ENCODE peak calls at places on chromosomes 1 and 21, in four cellular contexts. One of them, this sample, is unnamed. For H3K4me1, the result is how much of the 10 kb centered on the place peaks cover.

GRCh38 chr21:45406801-45407628 is 2.0 kb downstream of the COL18A1 start:
- DNase-seq in psoas muscle: peak
- DNase-seq in CD8-positive, alpha-beta T cell: no peak
- DNase-seq in neural progenitor cell: peak
- DNase-seq in this sample: no peak

GRCh38 chr1:219271914-219272545 is 98.4 kb downstream of the LYPLAL1 start:
- DNase-seq in CD8-positive, alpha-beta T cell: no peak
- DNase-seq in psoas muscle: no peak
- DNase-seq in neural progenitor cell: no peak
- DNase-seq in this sample: no peak

GRCh38 chr1:31937300-31938183 is 626 bp downstream of the PTP4A2 start:
- DNase-seq in CD8-positive, alpha-beta T cell: peak
- DNase-seq in psoas muscle: peak
- DNase-seq in neural progenitor cell: peak
- DNase-seq in this sample: peak

GRCh38 chr1:24009406-24009805 is 29.3 kb upstream of the SRSF10 start:
- DNase-seq in neural progenitor cell: no peak
- DNase-seq in CD8-positive, alpha-beta T cell: no peak
- DNase-seq in psoas muscle: no peak
- DNase-seq in this sample: no peak

GRCh38 chr1:202283379-202283844 is 58.3 kb downstream of the UBE2T start:
- DNase-seq in neural progenitor cell: no peak
- DNase-seq in psoas muscle: no peak
- DNase-seq in CD8-positive, alpha-beta T cell: no peak
- DNase-seq in this sample: no peak

GRCh38 chr1:199246716-199247115 is 607.9 kb downstream of the PTPRC start:
- DNase-seq in neural progenitor cell: no peak
- DNase-seq in CD8-positive, alpha-beta T cell: no peak
- DNase-seq in psoas muscle: no peak
- DNase-seq in this sample: no peak

GRCh38 chr1:59146651-59147358 is 150.1 kb upstream of the FGGY start:
- DNase-seq in psoas muscle: peak
- DNase-seq in CD8-positive, alpha-beta T cell: peak
- DNase-seq in neural progenitor cell: peak
- DNase-seq in this sample: peak

GRCh38 chr1:156961709-156962108 is 41.3 kb downstream of the LRRC71 start:
- DNase-seq in CD8-positive, alpha-beta T cell: no peak
- DNase-seq in neural progenitor cell: peak
- DNase-seq in psoas muscle: no peak
- DNase-seq in this sample: peak

GRCh38 chr1:89996415-89997110 is 1.7 kb downstream of the ZNF326 start:
- DNase-seq in CD8-positive, alpha-beta T cell: no peak
- DNase-seq in psoas muscle: no peak
- DNase-seq in neural progenitor cell: no peak
- DNase-seq in this sample: no peak
- H3K27ac ChIP-seq in CD8-positive, alpha-beta T cell: no peak
- H3K27ac ChIP-seq in psoas muscle: peak
- H3K27ac ChIP-seq in neural progenitor cell: no peak
- H3K27ac ChIP-seq in this sample: no peak

GRCh38 chr1:225881081-225882007 is 836 bp downstream of the TMEM63A start:
- DNase-seq in CD8-positive, alpha-beta T cell: peak
- DNase-seq in neural progenitor cell: peak
- DNase-seq in psoas muscle: peak
- DNase-seq in this sample: peak

GRCh38 chr1:225878282-225878681 is 3.9 kb downstream of the TMEM63A start:
- DNase-seq in CD8-positive, alpha-beta T cell: no peak
- DNase-seq in neural progenitor cell: no peak
- DNase-seq in psoas muscle: no peak
- DNase-seq in this sample: no peak

GRCh38 chr1:225880636-225881035 is 1.5 kb downstream of the TMEM63A start:
- DNase-seq in psoas muscle: no peak
- DNase-seq in neural progenitor cell: no peak
- DNase-seq in CD8-positive, alpha-beta T cell: no peak
- DNase-seq in this sample: no peak

GRCh38 chr1:225879521-225880209 is 2.5 kb downstream of the TMEM63A start:
- DNase-seq in psoas muscle: no peak
- DNase-seq in CD8-positive, alpha-beta T cell: no peak
- DNase-seq in neural progenitor cell: no peak
- DNase-seq in this sample: peak

GRCh38 chr1:225880210-225880584 is 2.0 kb downstream of the TMEM63A start:
- DNase-seq in neural progenitor cell: no peak
- DNase-seq in CD8-positive, alpha-beta T cell: no peak
- DNase-seq in psoas muscle: no peak
- DNase-seq in this sample: no peak
- H3K4me1 ChIP-seq in neural progenitor cell: under half
- H3K4me1 ChIP-seq in CD8-positive, alpha-beta T cell: half or more
- H3K4me1 ChIP-seq in psoas muscle: under half
- H3K4me1 ChIP-seq in this sample: half or more

GRCh38 chr1:50666849-50667248 is 243.6 kb upstream of the DMRTA2 start:
- DNase-seq in neural progenitor cell: no peak
- DNase-seq in psoas muscle: no peak
- DNase-seq in CD8-positive, alpha-beta T cell: no peak
- DNase-seq in this sample: no peak
- H3K27ac ChIP-seq in neural progenitor cell: peak
- H3K27ac ChIP-seq in psoas muscle: no peak
- H3K27ac ChIP-seq in CD8-positive, alpha-beta T cell: no peak
- H3K27ac ChIP-seq in this sample: no peak

GRCh38 chr1:41629571-41629970 is 145.1 kb upstream of the EDN2 start:
- DNase-seq in neural progenitor cell: no peak
- DNase-seq in CD8-positive, alpha-beta T cell: no peak
- DNase-seq in psoas muscle: no peak
- DNase-seq in this sample: no peak
- H3K4me1 ChIP-seq in neural progenitor cell: under half
- H3K4me1 ChIP-seq in CD8-positive, alpha-beta T cell: under half
- H3K4me1 ChIP-seq in psoas muscle: under half
- H3K4me1 ChIP-seq in this sample: under half

GRCh38 chr1:40763742-40764532 is 19.6 kb upstream of the KCNQ4 start:
- DNase-seq in CD8-positive, alpha-beta T cell: no peak
- DNase-seq in neural progenitor cell: no peak
- DNase-seq in psoas muscle: no peak
- DNase-seq in this sample: no peak
- H3K27ac ChIP-seq in CD8-positive, alpha-beta T cell: no peak
- H3K27ac ChIP-seq in neural progenitor cell: no peak
- H3K27ac ChIP-seq in psoas muscle: peak
- H3K27ac ChIP-seq in this sample: no peak